ENCODE peak calls at places on chromosome 20, in six cellular contexts. X is PC-3, C is GM23248, R is HCT116, E is Karpas-422, H is SK-N-SH. U is an unnamed sample. For H3K9me2, the result is how much of the 10 kb centered on the place peaks cover.

GRCh38 chr20:51698252-51698651 is 69.9 kb downstream of the ATP9A start:
- DNase-seq in X (no peak), C (no peak), R (no peak), E (no peak), H (no peak), U (no peak)

GRCh38 chr20:57495978-57496377 is 29.0 kb downstream of the CTCFL start:
- DNase-seq in X (no peak), C (no peak), R (no peak), E (no peak), H (no peak), U (no peak)

GRCh38 chr20:58495623-58496428 is 19.4 kb downstream of the APCDD1L start:
- DNase-seq in X (no peak), C (no peak), R (no peak), E (no peak), H (no peak), U (no peak)

GRCh38 chr20:39775110-39775509 is 813.0 kb downstream of the DHX35 start:
- DNase-seq in X (no peak), C (peak), R (no peak), E (no peak), H (no peak), U (no peak)

GRCh38 chr20:49400410-49400809 is 82.1 kb downstream of the KCNB1 start:
- DNase-seq in X (no peak), C (peak), R (no peak), E (no peak), H (no peak), U (no peak)

GRCh38 chr20:381581-382290 is 1.2 kb downstream of the TRIB3 start:
- DNase-seq in X (peak), C (peak), R (peak), E (peak), H (peak), U (peak)

GRCh38 chr20:34708621-34709043 is 4.5 kb downstream of the TP53INP2 start:
- DNase-seq in X (peak), C (peak), R (no peak), E (peak), H (peak), U (peak)

GRCh38 chr20:50278684-50279531 is 88.3 kb downstream of the CEBPB start:
- DNase-seq in X (no peak), C (peak), R (peak), E (no peak), H (no peak), U (no peak)

GRCh38 chr20:24912397-24913075 is 36.5 kb upstream of the CST7 start:
- DNase-seq in X (no peak), C (no peak), R (no peak), E (no peak), H (no peak), U (no peak)

GRCh38 chr20:21456207-21456606 is 57.7 kb downstream of the NKX2-2 start:
- DNase-seq in X (no peak), C (no peak), R (no peak), E (no peak), H (no peak), U (no peak)

GRCh38 chr20:42197599-42197998 is 579.4 kb upstream of the CHD6 start:
- DNase-seq in X (no peak), C (no peak), R (no peak), E (no peak), H (no peak), U (no peak)

GRCh38 chr20:40966516-40967185 is 62.0 kb upstream of the TOP1 start:
- DNase-seq in X (no peak), C (no peak), R (no peak), E (no peak), H (no peak), U (no peak)

GRCh38 chr20:50110141-50111047 is 2.6 kb downstream of the UBE2V1 start:
- DNase-seq in X (peak), C (peak), R (no peak), E (peak), H (no peak), U (peak)

GRCh38 chr20:309306-309840 is 12.0 kb downstream of the ZCCHC3 start:
- DNase-seq in X (no peak), C (peak), R (no peak), E (peak), H (peak), U (no peak)

GRCh38 chr20:47502271-47502730 is 614 bp downstream of the NCOA3 start:
- DNase-seq in X (no peak), C (peak), R (no peak), E (peak), H (no peak), U (peak)

GRCh38 chr20:16553161-16553560 is 20.1 kb downstream of the KIF16B start:
- DNase-seq in X (no peak), C (no peak), R (no peak), E (no peak), H (no peak), U (no peak)

GRCh38 chr20:16553684-16554083 is 19.6 kb downstream of the KIF16B start:
- DNase-seq in X (no peak), C (no peak), R (no peak), E (no peak), H (no peak), U (no peak)

GRCh38 chr20:16555754-16556153 is 17.5 kb downstream of the KIF16B start:
- DNase-seq in X (peak), C (peak), R (no peak), E (no peak), H (no peak), U (no peak)

GRCh38 chr20:16556299-16556698 is 16.9 kb downstream of the KIF16B start:
- DNase-seq in X (peak), C (peak), R (no peak), E (no peak), H (no peak), U (no peak)

DNA sequence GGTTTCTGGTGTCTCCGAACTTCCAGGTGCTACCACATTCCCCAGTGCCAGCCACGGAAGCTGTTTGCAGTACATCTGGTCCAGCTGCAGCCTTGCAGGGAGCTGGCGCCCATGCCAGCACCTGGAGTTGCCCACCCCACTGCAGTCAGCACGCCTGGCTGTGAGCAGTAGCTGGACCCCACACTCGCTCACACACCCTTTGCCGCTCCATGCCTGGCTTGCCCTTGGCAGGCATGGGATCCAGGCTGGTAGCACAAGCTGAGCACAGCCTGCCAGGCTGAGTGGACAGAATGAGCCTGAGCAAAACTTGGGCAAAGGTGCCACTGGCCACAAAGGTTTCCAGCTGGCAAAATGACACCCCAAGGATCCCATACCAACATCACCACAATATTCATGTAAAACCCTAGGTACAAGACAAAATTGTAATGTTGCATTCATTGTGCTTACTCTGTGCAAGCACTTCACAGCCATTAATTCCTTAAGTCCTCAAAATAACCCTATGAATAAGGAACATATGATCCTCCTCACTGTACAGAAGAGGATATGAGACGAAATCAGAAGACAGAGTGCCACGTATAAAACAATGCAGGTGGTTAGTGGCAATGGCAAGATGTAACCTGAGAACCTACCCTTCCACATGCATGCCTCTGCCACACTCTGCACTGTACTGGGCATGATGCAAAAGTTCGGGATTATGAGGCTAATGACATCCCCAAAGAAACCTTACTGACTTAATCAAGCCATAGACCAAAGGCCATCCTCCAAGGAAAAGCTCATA is 18.3 kb downstream of the KIF16B start:
- DNase-seq in X (no peak), C (no peak), R (no peak), E (no peak), H (no peak), U (no peak)
- H3K9ac ChIP-seq in X (no peak), C (no peak), R (no peak), E (no peak), H (no peak), U (no peak)

DNA sequence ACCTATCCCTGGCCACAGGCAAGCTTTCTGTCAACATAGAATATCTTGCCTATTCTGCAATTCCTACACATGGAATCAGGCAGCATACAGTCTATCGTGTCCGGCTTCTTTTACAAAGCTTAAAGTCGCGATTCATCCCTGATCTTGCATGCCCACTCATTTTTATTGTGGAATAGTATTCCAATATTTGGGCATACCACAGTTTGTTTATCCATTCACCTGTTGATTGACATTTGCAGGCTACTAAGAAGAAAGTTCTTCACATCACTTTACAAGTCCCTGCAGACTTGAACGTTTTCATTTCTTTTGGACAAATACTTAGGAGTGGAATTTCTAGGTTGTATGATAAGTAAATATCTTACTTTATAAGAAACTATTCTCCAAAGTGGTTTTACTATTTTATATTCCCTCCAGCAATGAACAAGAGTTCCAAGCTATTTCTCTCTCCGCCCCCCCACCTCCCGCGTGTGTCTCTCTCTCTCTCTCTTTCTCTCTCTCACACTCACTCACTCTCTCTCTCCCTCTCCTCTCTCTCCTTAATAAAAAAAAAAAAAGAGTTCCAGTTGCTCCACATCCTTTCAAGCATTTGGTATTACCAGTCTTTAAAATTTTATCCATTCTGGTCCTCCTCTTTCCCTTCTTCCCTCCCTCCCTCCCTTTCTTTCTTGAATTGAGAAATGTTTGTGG is 1.1 kb upstream of the PLCB1 start:
- DNase-seq in X (no peak), C (no peak), R (no peak), E (no peak), H (no peak), U (no peak)
- H3K4me3 ChIP-seq in X (no peak), C (peak), R (peak), E (no peak), H (no peak), U (peak)

GRCh38 chr20:43821795-43822194 is 92.9 kb upstream of the TOX2 start:
- DNase-seq in X (no peak), C (no peak), R (no peak), E (no peak), H (no peak), U (no peak)

GRCh38 chr20:43824699-43825402 is 89.8 kb upstream of the TOX2 start:
- DNase-seq in X (peak), C (peak), R (no peak), E (no peak), H (peak), U (no peak)

GRCh38 chr20:43824279-43824678 is 90.4 kb upstream of the TOX2 start:
- DNase-seq in X (no peak), C (no peak), R (no peak), E (no peak), H (no peak), U (no peak)

GRCh38 chr20:43827940-43828562 is 86.6 kb upstream of the TOX2 start:
- DNase-seq in X (no peak), C (no peak), R (no peak), E (no peak), H (no peak), U (no peak)

GRCh38 chr20:43825635-43826034 is 89.0 kb upstream of the TOX2 start:
- DNase-seq in X (no peak), C (no peak), R (no peak), E (peak), H (no peak), U (no peak)
- H3K9me2 ChIP-seq in X (under half), C (under half), R (under half), E (under half), H (under half), U (under half)

DNA sequence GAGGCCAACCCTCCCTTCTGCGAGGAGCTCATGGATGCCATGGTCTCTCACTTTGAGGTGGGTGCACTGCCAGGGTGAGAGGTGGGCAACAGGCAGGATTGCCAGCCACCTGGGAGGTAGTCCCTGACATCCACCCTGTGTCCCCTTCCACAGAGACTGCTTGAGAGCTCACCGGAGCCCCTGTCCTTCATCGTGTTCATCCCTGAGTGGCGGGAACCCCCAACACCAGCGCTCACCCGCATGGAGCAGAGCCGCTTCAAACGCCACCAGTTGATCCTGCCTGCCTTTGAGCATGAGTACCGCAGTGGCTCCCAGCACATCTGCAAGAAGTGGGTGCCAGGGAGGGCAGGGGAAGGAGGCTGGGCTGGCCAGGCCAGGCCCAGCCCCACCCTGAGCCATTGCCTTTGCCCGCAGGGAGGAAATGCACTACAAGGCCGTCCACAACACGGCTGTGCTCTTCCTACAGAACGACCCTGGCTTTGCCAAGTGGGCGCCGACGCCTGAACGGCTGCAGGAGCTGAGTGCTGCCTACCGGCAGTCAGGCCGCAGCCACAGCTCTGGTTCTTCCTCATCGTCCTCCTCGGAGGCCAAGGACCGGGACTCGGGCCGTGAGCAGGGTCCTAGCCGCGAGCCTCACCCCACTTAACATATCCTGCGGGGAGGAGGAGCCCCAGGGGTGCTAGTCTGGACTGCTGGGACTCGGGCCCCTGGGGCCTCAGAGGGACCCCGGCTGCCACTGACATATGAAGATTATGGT is 12.8 kb downstream of the PCIF1 start:
- DNase-seq in X (no peak), C (no peak), R (no peak), E (no peak), H (no peak), U (no peak)
- H3K9ac ChIP-seq in X (no peak), C (peak), R (no peak), E (no peak), H (no peak), U (no peak)

DNA sequence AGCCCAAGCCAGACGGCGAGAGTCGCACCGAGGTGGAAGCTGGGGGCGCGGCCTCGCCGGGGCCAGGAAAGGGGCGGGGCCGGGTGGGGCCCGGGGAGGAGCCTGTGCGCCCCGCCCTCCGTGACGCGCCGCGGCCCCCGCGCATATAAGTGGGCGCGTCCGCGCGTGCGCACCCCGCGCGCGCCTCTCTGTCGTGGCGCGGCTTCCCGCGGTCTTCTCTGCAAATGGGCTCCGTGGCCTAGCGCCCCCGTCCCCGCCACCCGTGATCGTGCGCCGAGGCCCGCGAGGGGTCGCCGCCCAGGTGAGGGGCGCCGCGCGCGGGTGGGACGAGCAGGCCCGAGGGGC is at the start of gene PPDPF:
- DNase-seq in X (peak), C (peak), R (no peak), E (peak), H (peak), U (peak)
- H3K4me3 ChIP-seq in X (peak), C (peak), R (peak), E (peak), H (peak), U (peak)

GRCh38 chr20:14488756-14489479 is 151.5 kb upstream of the FLRT3 start:
- DNase-seq in X (peak), C (no peak), R (no peak), E (no peak), H (no peak), U (no peak)
- H3K9me2 ChIP-seq in X (under half), C (under half), R (under half), E (under half), H (under half), U (under half)

DNA sequence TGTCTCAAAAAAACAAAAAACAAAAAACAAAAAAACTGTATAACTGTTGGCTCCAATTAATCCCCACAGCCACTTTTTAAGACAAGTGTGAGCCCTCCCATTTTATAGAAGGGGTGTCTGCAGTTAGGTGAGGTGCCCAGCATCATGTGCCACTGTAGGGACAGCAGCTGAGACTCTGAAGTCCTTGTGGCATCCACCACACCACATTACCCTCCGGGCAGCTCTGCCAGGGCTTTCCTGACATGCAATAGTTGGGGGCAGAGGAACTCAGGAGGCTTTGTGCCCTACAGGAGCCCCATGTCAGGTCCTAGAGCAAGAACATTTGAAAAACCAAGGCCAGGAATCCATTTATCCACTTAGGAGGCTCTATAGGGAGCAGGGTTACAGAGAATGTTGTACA is 17.3 kb downstream of the PKIG start:
- DNase-seq in X (no peak), C (no peak), R (no peak), E (no peak), H (no peak), U (no peak)
- H3K9ac ChIP-seq in X (no peak), C (no peak), R (no peak), E (peak), H (no peak), U (no peak)

GRCh38 chr20:31869942-31870702 is at the start of the genes DUSP15 and TTLL9:
- DNase-seq in X (no peak), C (peak), R (no peak), E (no peak), H (peak), U (no peak)

GRCh38 chr20:31868853-31869672 is 1.3 kb downstream of the DUSP15 start:
- DNase-seq in X (no peak), C (no peak), R (no peak), E (no peak), H (peak), U (no peak)

GRCh38 chr20:31870703-31871601 is 518 bp downstream of the TTLL9 start:
- DNase-seq in X (no peak), C (peak), R (no peak), E (no peak), H (no peak), U (no peak)

GRCh38 chr20:31871602-31871954 is 1.1 kb downstream of the TTLL9 start:
- DNase-seq in X (no peak), C (no peak), R (no peak), E (no peak), H (no peak), U (no peak)

GRCh38 chr20:31869673-31869941 is 720 bp downstream of the DUSP15 start:
- DNase-seq in X (no peak), C (no peak), R (no peak), E (no peak), H (no peak), U (no peak)
- H3K4me3 ChIP-seq in X (peak), C (peak), R (no peak), E (no peak), H (peak), U (no peak)